ENCODE peak calls at places on chromosomes 4 and X, in seven cellular contexts. K is HepG2, R is SK-N-SH, N is H1, G is K562, V is T47D, S is GM12878. Q is an unnamed sample.

GRCh38 chr4:157246959-157247358 is 26.4 kb downstream of the GRIA2 start:
- DNase-seq in K (no peak), G (no peak), N (no peak), V (no peak), S (no peak), R (no peak), Q (no peak)

GRCh38 chr4:120692964-120693363 is 229.6 kb downstream of the PRDM5 start:
- DNase-seq in S (no peak), K (peak), R (no peak), G (no peak), V (no peak), N (no peak), Q (peak)

GRCh38 chr4:71189471-71189870 is 149.3 kb upstream of the SLC4A4 start:
- DNase-seq in K (no peak), S (no peak), G (no peak), V (no peak), R (no peak), N (no peak), Q (no peak)

GRCh38 chrX:3609800-3610199 is 103.6 kb downstream of the PRKX start:
- DNase-seq in R (no peak), S (no peak), N (no peak), G (no peak), V (no peak), K (no peak), Q (no peak)

GRCh38 chrX:69024931-69025330 is 140.3 kb downstream of the PJA1 start:
- DNase-seq in G (no peak), R (peak), S (no peak), N (no peak), V (no peak), K (no peak), Q (no peak)

GRCh38 chrX:154396948-154397887 is 959 bp upstream of the RPL10 start:
- DNase-seq in K (peak), N (peak), R (peak), V (peak), S (no peak), G (peak), Q (no peak)

GRCh38 chrX:16547644-16548043 is 102.3 kb upstream of the S100G start:
- DNase-seq in V (no peak), R (no peak), S (no peak), N (no peak), K (no peak), G (no peak), Q (no peak)

GRCh38 chr4:74555231-74555630 is 110.3 kb downstream of the AREG start:
- DNase-seq in S (no peak), N (no peak), R (no peak), K (peak), V (peak), G (no peak), Q (no peak)

GRCh38 chr4:26131053-26131452 is 189.8 kb upstream of the RBPJ start:
- DNase-seq in G (no peak), R (no peak), N (no peak), V (no peak), S (no peak), K (no peak), Q (no peak)

GRCh38 chrX:39299615-39300014 is 498.4 kb downstream of the MID1IP1 start:
- DNase-seq in S (no peak), K (no peak), V (no peak), R (no peak), N (no peak), G (no peak), Q (no peak)

GRCh38 chrX:22577181-22577580 is 304.5 kb downstream of the CBLL2 start:
- DNase-seq in N (no peak), G (no peak), S (no peak), K (no peak), V (peak), R (no peak), Q (no peak)

GRCh38 chr4:85717366-85717765 is 242.4 kb downstream of the ARHGAP24 start:
- DNase-seq in V (no peak), N (no peak), G (no peak), S (no peak), R (no peak), K (no peak), Q (no peak)

GRCh38 chr4:156476359-156476758 is 495.2 kb downstream of the PDGFC start:
- DNase-seq in V (no peak), R (peak), G (no peak), N (no peak), S (no peak), K (peak), Q (peak)

GRCh38 chr4:25919676-25920075 is 5.7 kb downstream of the SMIM20 start:
- DNase-seq in G (no peak), N (no peak), K (peak), S (no peak), V (peak), R (no peak), Q (no peak)

GRCh38 chr4:157075811-157076577 is at the start of gene GLRB:
- DNase-seq in V (peak), R (peak), N (peak), G (no peak), K (no peak), S (no peak), Q (no peak)

GRCh38 chr4:71009091-71009490 is 15.6 kb downstream of the DCK start:
- DNase-seq in V (no peak), R (peak), G (no peak), K (no peak), S (no peak), N (no peak), Q (no peak)

GRCh38 chr4:9384126-9384525 is 21.2 kb downstream of the USP17L30 start:
- DNase-seq in N (no peak), V (no peak), G (no peak), R (no peak), S (no peak), K (no peak), Q (no peak)

GRCh38 chrX:10892605-10893225 is 218.4 kb upstream of the HCCS start:
- DNase-seq in N (no peak), G (no peak), V (no peak), S (no peak), R (no peak), K (no peak), Q (no peak)

GRCh38 chr4:73172166-73172565 is 86.4 kb downstream of the ANKRD17 start:
- DNase-seq in S (no peak), N (no peak), R (no peak), K (no peak), V (no peak), G (no peak), Q (no peak)

GRCh38 chrX:96435636-96436035 is 249.0 kb upstream of the DIAPH2 start:
- DNase-seq in V (no peak), N (no peak), G (no peak), R (no peak), K (no peak), S (no peak), Q (no peak)

GRCh38 chr4:150863456-150863855 is 151.6 kb downstream of the LRBA start:
- DNase-seq in S (no peak), G (no peak), V (no peak), R (no peak), K (peak), N (no peak), Q (no peak)

GRCh38 chr4:55318541-55319129 is 27.4 kb upstream of the SRD5A3 start:
- DNase-seq in S (no peak), K (no peak), N (no peak), R (no peak), G (no peak), V (no peak), Q (no peak)

GRCh38 chr4:1940566-1940965 is 68.2 kb downstream of the NELFA start:
- DNase-seq in N (no peak), R (no peak), K (no peak), S (no peak), V (no peak), G (no peak), Q (no peak)

GRCh38 chr4:73870260-73870659 is 1.1 kb downstream of the CXCL1 start:
- DNase-seq in K (no peak), V (no peak), R (no peak), G (no peak), S (no peak), N (no peak), Q (no peak)

GRCh38 chr4:75698162-75698962 is 25.2 kb upstream of the G3BP2 start:
- DNase-seq in N (no peak), V (no peak), G (no peak), K (no peak), S (peak), R (no peak), Q (no peak)

GRCh38 chr4:168822481-168822880 is 187.6 kb downstream of the CBR4 start:
- DNase-seq in G (no peak), S (no peak), V (no peak), R (no peak), K (no peak), N (no peak), Q (no peak)

GRCh38 chr4:101349346-101350064 is 2.2 kb upstream of the PPP3CA start:
- DNase-seq in G (no peak), R (peak), K (no peak), S (no peak), N (no peak), V (peak), Q (peak)

GRCh38 chr4:84050014-84050413 is 449.1 kb downstream of the NKX6-1 start:
- DNase-seq in V (peak), S (no peak), N (no peak), K (no peak), G (no peak), R (no peak), Q (no peak)

GRCh38 chrX:74656079-74656745 is 41.8 kb upstream of the RLIM start:
- DNase-seq in K (no peak), V (no peak), G (no peak), S (no peak), R (no peak), N (no peak), Q (no peak)

GRCh38 chr4:138053601-138054322 is 188.4 kb downstream of the SLC7A11 start:
- DNase-seq in K (no peak), S (no peak), V (no peak), N (no peak), R (peak), G (no peak), Q (peak)

GRCh38 chr4:81421346-81422218 is 50.1 kb downstream of the RASGEF1B start:
- DNase-seq in N (no peak), R (no peak), S (peak), K (no peak), G (peak), V (no peak), Q (no peak)

DNA sequence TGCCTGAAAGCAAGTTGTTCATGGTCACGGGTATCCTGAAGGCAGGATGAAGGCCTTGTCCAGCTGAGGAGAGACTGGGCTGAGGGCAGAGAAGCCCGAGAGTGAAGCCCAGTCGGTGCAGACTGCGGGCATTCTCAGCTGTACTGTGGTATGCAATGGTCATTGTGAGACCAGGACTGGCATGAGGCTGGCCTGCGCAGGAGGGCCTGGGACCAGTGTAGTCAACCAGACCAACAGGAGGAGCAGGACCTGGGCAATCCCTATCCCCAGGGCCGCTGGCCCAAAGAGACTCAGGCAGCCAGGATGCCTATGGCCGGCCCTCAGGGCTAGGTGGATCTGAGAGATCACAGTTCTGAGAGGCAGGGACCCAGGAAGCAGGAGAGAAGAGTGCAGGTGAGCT is 81.6 kb downstream of the NYX start:
- DNase-seq in R (no peak), N (no peak), V (no peak), S (no peak), K (no peak), G (no peak), Q (no peak)
- TF ChIP-seq JUND in R (no peak), N (no peak), V (no peak), S (no peak), K (no peak), G (no peak), Q (no peak)

GRCh38 chrX:45596190-45596808 is 395.6 kb upstream of the DIPK2B start:
- DNase-seq in K (no peak), N (no peak), G (no peak), S (no peak), R (no peak), V (peak), Q (no peak)

GRCh38 chrX:45602151-45602550 is 401.5 kb upstream of the DIPK2B start:
- DNase-seq in K (no peak), N (no peak), S (no peak), R (no peak), G (no peak), V (no peak), Q (no peak)

GRCh38 chrX:45601052-45601451 is 400.4 kb upstream of the DIPK2B start:
- DNase-seq in V (no peak), K (no peak), N (no peak), R (no peak), G (no peak), S (no peak), Q (no peak)

GRCh38 chrX:45598841-45599240 is 398.2 kb upstream of the DIPK2B start:
- DNase-seq in R (no peak), K (no peak), N (no peak), S (no peak), G (no peak), V (no peak), Q (no peak)
- TF ChIP-seq JUND in R (no peak), K (no peak), N (no peak), S (no peak), G (no peak), V (no peak), Q (no peak)

DNA sequence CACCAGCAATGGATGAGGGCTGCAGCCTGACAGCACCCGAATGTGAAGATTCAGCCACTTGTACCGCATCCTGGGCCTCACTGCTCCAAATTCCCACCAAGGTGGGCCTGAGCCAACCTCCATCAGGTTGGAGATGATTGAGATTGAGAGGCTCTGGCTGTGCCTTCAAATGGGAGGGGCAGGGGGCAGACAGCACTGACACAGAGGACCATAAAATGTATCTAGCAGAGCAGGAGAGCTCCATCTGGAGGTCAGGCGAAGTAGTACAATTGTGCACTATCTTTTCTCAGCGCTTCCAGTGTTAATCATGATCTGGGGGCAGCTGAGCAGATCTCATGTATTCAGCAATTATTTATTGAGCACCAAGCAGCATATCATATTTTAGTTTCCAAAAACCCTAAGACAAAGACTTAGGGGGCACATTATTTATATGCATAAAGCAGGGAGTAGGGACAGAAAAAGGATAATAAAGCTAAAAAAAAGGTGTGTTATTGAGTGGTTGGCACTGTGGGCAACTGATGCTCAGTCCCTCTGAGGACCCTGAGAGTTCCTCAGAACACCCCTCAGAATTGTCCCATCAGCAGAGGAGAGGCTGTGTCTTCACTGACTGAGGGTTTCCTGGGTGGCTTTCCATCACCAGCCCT is 31.6 kb upstream of the C1QTNF7 start:
- DNase-seq in N (peak), K (peak), S (no peak), G (peak), V (peak), R (peak), Q (peak)
- TF ChIP-seq JUND in N (no peak), K (no peak), S (no peak), G (no peak), V (no peak), R (no peak), Q (no peak)

GRCh38 chr4:3766791-3767561 is 791 bp downstream of the ADRA2C start:
- DNase-seq in K (no peak), S (no peak), R (peak), V (peak), N (peak), G (no peak), Q (no peak)

GRCh38 chr4:3770323-3771166 is 4.4 kb downstream of the ADRA2C start:
- DNase-seq in R (no peak), K (no peak), N (no peak), G (no peak), S (no peak), V (no peak), Q (no peak)

GRCh38 chr4:3769642-3770184 is 3.5 kb downstream of the ADRA2C start:
- DNase-seq in R (no peak), V (no peak), K (no peak), N (no peak), G (no peak), S (no peak), Q (no peak)

GRCh38 chr4:3767569-3768288 is 1.5 kb downstream of the ADRA2C start:
- DNase-seq in V (no peak), S (no peak), R (peak), G (no peak), N (peak), K (no peak), Q (no peak)

DNA sequence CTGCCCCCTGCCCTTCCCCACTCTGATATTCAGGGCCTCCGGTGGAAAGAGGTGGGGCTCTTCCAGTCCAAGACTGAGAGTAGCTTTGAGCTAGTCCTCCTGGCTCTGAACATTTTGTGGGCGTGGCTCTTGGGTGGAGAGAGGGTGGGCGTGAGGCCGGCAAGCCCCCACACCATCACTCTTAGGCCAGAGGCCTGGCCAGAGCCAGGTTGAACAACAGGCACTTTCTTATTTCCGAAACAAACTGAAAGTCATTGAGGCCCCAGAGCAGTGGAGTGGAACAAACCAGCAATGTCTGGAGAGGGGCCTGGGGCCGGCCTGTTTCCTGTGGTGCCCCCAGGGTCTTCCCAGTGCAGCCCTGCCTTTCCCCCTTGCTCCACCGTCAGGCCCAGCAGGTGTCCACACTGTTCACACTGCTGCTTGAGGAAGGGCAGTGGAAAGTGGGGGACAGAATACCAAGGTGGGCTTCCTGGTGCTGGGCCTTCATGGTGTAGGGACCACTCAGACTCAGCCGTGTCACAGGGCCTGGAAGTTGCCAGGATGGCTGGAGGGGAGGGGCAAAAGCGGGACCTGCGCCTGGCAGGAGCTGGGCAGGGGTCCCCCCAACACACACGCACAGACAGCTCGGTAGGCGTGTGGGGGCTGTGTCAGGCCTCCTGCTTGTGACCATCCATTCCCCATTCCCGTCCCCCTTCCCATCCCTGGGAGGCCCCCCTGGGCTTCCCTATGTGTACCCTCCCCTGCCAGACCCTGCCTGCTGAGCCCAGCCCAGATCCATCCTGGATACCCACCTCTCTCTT is 2.9 kb downstream of the ADRA2C start:
- DNase-seq in R (no peak), N (no peak), V (no peak), S (no peak), G (no peak), K (peak), Q (no peak)
- TF ChIP-seq JUND in R (no peak), N (no peak), V (no peak), S (no peak), G (no peak), K (no peak), Q (no peak)

GRCh38 chr4:11338990-11339782 is 89.5 kb downstream of the HS3ST1 start:
- DNase-seq in G (no peak), R (no peak), N (no peak), K (no peak), S (no peak), V (no peak), Q (no peak)
- TF ChIP-seq JUND in G (no peak), R (no peak), N (no peak), K (no peak), S (no peak), V (no peak), Q (no peak)

GRCh38 chr4:147727476-147728028 is 4.3 kb upstream of the ARHGAP10 start:
- DNase-seq in S (no peak), R (no peak), K (no peak), N (no peak), G (no peak), V (no peak), Q (no peak)

GRCh38 chr4:147717878-147718277 is 14.0 kb upstream of the ARHGAP10 start:
- DNase-seq in K (no peak), S (no peak), R (no peak), G (no peak), V (no peak), N (no peak), Q (no peak)

GRCh38 chr4:147725673-147726072 is 6.2 kb upstream of the ARHGAP10 start:
- DNase-seq in G (no peak), S (no peak), K (no peak), R (no peak), V (no peak), N (peak), Q (no peak)

GRCh38 chr4:147724468-147725201 is 7.3 kb upstream of the ARHGAP10 start:
- DNase-seq in G (no peak), R (no peak), V (no peak), K (no peak), S (no peak), N (peak), Q (no peak)

GRCh38 chr4:147723316-147723715 is 8.6 kb upstream of the ARHGAP10 start:
- DNase-seq in K (peak), R (no peak), S (no peak), G (no peak), V (no peak), N (peak), Q (no peak)
- TF ChIP-seq JUND in K (no peak), R (no peak), S (no peak), G (no peak), V (no peak), N (no peak), Q (no peak)

GRCh38 chrX:37745354-37745753 is 34.5 kb upstream of the CYBB start:
- DNase-seq in G (peak), S (peak), R (peak), N (peak), V (peak), K (peak), Q (peak)
- TF ChIP-seq JUND in G (no peak), S (no peak), R (no peak), N (no peak), V (no peak), K (no peak), Q (no peak)

GRCh38 chr4:102504941-102505340 is 3.8 kb downstream of the NFKB1 start:
- DNase-seq in G (no peak), K (no peak), V (no peak), N (no peak), S (no peak), R (no peak), Q (no peak)
- TF ChIP-seq JUND in G (no peak), K (no peak), V (no peak), N (no peak), S (no peak), R (no peak), Q (no peak)

DNA sequence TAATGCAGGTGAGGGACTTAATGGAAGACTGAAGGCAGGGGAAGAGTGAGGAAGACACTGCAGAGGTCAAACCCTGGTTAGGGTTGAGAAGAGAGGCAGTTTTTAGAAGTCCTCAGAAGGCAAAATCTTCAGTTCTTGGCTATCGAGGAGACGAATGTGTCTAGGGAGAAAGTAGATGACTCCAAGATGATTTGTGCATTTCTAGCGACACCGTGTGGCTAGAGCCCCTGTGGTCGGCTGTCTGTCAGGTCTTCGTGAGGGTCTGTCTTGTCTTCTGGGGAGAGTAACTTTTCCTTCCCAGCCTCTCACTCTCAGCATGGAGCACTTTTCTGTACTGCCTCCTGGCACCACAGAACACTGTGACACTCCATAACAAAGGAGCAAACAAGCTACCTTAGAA is 458.1 kb downstream of the STIM2 start:
- DNase-seq in V (peak), K (peak), N (peak), G (no peak), S (peak), R (peak), Q (peak)
- TF ChIP-seq JUND in V (no peak), K (no peak), N (no peak), G (no peak), S (no peak), R (no peak), Q (no peak)

Q was measured in HCT116.